ENCODE peak calls at places on chromosomes 7 and 10, in ten cellular contexts. W is lower leg skin, Z is A549, A is transverse colon, M is right lobe of liver, S is NB4, E is gastrocnemius medialis, Q is erythroblast, D is breast epithelium, R is body of pancreas. C is an unnamed sample.

GRCh38 chr7:81845628-81846259 is 75.9 kb upstream of the HGF start:
- DNase-seq in M (no peak), A (no peak), E (no peak), D (no peak), Q (no peak), S (peak), Z (no peak), R (no peak), W (no peak), C (no peak)

GRCh38 chr7:89072094-89072493 is 276.6 kb upstream of the TEX47 start:
- DNase-seq in R (no peak), Q (no peak), A (no peak), D (no peak), E (no peak), S (no peak), W (no peak), Z (no peak), M (no peak), C (no peak)

GRCh38 chr7:138961159-138961558 is 20.0 kb downstream of the KIAA1549 start:
- DNase-seq in D (no peak), Z (no peak), S (no peak), A (peak), M (no peak), Q (no peak), R (peak), W (no peak), E (no peak), C (peak)

GRCh38 chr10:124035928-124036558 is 57.4 kb downstream of the CHST15 start:
- DNase-seq in Z (no peak), M (peak), E (peak), A (peak), R (peak), W (peak), S (peak), D (peak), Q (no peak), C (peak)

GRCh38 chr7:120947980-120948379 is 2.6 kb upstream of the ING3 start:
- DNase-seq in D (no peak), E (no peak), W (no peak), R (no peak), S (no peak), Z (no peak), Q (no peak), A (no peak), M (no peak), C (no peak)

GRCh38 chr10:58796242-58796641 is 283.6 kb downstream of the BICC1 start:
- DNase-seq in R (no peak), E (no peak), Z (no peak), S (no peak), A (no peak), W (no peak), M (no peak), D (no peak), Q (no peak), C (peak)

GRCh38 chr10:75643405-75643804 is 212.0 kb downstream of the LRMDA start:
- DNase-seq in W (no peak), D (no peak), Z (no peak), E (no peak), S (no peak), M (no peak), Q (no peak), A (no peak), R (no peak), C (no peak)

GRCh38 chr7:16648551-16648950 is 2.6 kb downstream of the BZW2 start:
- DNase-seq in Z (no peak), A (no peak), D (no peak), R (no peak), S (no peak), W (no peak), E (no peak), Q (no peak), M (no peak), C (no peak)

GRCh38 chr10:110209926-110210662 is 2.7 kb downstream of the MXI1 start:
- DNase-seq in S (peak), Z (peak), D (no peak), A (peak), R (peak), Q (peak), E (peak), W (peak), M (peak), C (peak)

GRCh38 chr7:1041471-1042160 is 2.7 kb upstream of the GPR146 start:
- DNase-seq in W (no peak), Q (peak), Z (no peak), S (no peak), E (no peak), D (no peak), M (no peak), R (no peak), A (no peak), C (no peak)

GRCh38 chr7:100407285-100408180 is 21.0 kb downstream of the ZCWPW1 start:
- DNase-seq in W (no peak), M (no peak), E (no peak), R (peak), Q (peak), D (no peak), A (no peak), Z (peak), S (peak), C (peak)

GRCh38 chr7:46854958-46855473 is 726.9 kb downstream of the TNS3 start:
- DNase-seq in W (no peak), D (no peak), Q (no peak), Z (no peak), R (no peak), S (no peak), E (no peak), A (no peak), M (no peak), C (no peak)

GRCh38 chr7:137399827-137400823 is 56.6 kb upstream of the PTN start:
- DNase-seq in S (no peak), Z (no peak), A (no peak), D (no peak), E (no peak), W (no peak), R (no peak), Q (no peak), M (no peak), C (no peak)

GRCh38 chr7:87218941-87219544 is 489 bp downstream of the TMEM243 start:
- DNase-seq in Z (peak), W (peak), A (peak), Q (no peak), M (peak), D (peak), S (peak), R (peak), E (peak), C (peak)

GRCh38 chr10:93403741-93404354 is 78.3 kb downstream of the MYOF start:
- DNase-seq in W (no peak), D (no peak), A (no peak), E (no peak), S (no peak), Z (no peak), Q (no peak), M (no peak), R (no peak), C (no peak)

GRCh38 chr10:118800920-118801319 is 46.1 kb upstream of the CACUL1 start:
- DNase-seq in D (peak), W (peak), S (peak), M (no peak), Z (no peak), Q (no peak), A (peak), R (peak), E (no peak), C (peak)

GRCh38 chr10:58820862-58821559 is 308.3 kb downstream of the BICC1 start:
- DNase-seq in M (no peak), Q (no peak), A (no peak), D (no peak), E (no peak), W (no peak), R (no peak), Z (no peak), S (no peak), C (no peak)

GRCh38 chr7:138871065-138871464 is 73.1 kb upstream of the ATP6V0A4 start:
- DNase-seq in W (no peak), E (no peak), Z (no peak), D (no peak), R (no peak), A (no peak), S (no peak), M (no peak), Q (no peak), C (no peak)

GRCh38 chr7:115249080-115249479 is 327.2 kb downstream of the MDFIC start:
- DNase-seq in R (no peak), D (no peak), Q (no peak), E (no peak), M (no peak), S (no peak), W (no peak), A (no peak), Z (no peak), C (no peak)

GRCh38 chr7:98922392-98923107 is 44.2 kb downstream of the TRRAP start:
- DNase-seq in A (no peak), M (peak), E (peak), D (peak), Z (no peak), W (no peak), R (peak), S (no peak), Q (peak), C (no peak)

GRCh38 chr7:72446566-72447462 is 34.7 kb upstream of the CALN1 start:
- DNase-seq in S (no peak), A (no peak), Z (no peak), R (no peak), D (no peak), W (no peak), M (no peak), E (no peak), Q (no peak), C (no peak)

GRCh38 chr10:6114299-6114698 is 25.5 kb downstream of the RBM17 start:
- DNase-seq in W (no peak), Z (no peak), R (no peak), A (no peak), D (no peak), S (no peak), Q (no peak), M (no peak), E (no peak), C (no peak)

GRCh38 chr10:104267721-104268690 is 978 bp upstream of the GSTO2 start:
- DNase-seq in E (no peak), W (no peak), S (peak), M (no peak), R (no peak), D (no peak), Z (no peak), A (no peak), Q (peak), C (no peak)

GRCh38 chr10:104273291-104273690 is 4.3 kb downstream of the GSTO2 start:
- DNase-seq in Z (no peak), R (no peak), E (no peak), D (no peak), S (no peak), W (no peak), A (no peak), M (no peak), Q (no peak), C (no peak)

GRCh38 chr10:104264783-104265182 is 4.2 kb upstream of the GSTO2 start:
- DNase-seq in W (no peak), S (no peak), Q (no peak), A (no peak), D (no peak), R (no peak), E (no peak), M (no peak), Z (no peak), C (no peak)

GRCh38 chr10:104273899-104274575 is 5.1 kb downstream of the GSTO2 start:
- DNase-seq in M (no peak), E (no peak), A (no peak), W (no peak), S (no peak), Z (no peak), Q (peak), D (no peak), R (no peak), C (no peak)

GRCh38 chr10:104268691-104269645 is at the start of gene GSTO2:
- DNase-seq in E (peak), R (peak), M (peak), S (peak), W (peak), D (peak), Z (peak), Q (peak), A (peak), C (peak)
- TF ChIP-seq POLR2A in E (peak), R (peak), M (peak), S (peak), W (no peak), D (peak), Z (peak), Q (peak), A (peak), C (peak)

DNA sequence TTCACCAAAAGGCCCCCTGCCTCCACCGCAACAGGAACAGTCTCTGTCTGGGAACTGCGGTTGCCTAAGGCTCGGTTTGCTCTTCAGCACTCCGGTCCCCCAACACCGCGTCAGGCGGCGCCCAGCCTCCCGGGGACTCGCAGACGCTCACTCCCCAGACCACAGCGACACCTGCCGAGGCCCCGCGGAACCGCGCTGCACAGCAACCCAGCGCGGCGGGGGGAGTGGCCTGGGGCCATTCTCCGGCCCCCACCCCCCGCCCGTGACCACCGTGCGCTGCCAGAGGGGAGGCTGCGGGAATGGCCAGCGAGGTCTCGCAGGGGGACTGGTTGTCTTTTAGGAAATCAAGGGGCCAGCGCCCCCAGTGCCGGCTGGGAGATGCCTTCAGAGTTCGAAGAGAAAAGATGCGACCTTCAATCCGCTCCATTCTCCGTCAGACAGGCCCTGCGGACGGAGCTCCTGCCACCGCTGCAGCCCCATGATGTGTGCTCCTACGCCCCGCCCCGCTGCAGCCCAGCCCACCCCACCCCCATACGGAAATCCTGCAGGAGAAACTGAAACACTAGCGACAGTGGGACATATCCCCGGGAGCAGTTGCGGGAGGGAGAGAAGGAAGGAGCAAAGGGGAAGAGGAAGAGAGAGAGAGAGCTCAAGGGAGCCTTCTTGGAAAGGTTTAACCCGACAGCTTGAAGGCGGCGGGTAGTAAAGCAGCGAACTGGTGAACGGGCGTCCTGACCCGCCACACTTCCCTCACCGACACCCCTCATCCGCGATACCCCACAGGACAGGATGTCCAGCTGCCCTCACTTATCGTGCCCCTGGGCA is 137.4 kb upstream of the CDCA7L start:
- DNase-seq in D (peak), S (peak), W (peak), M (peak), A (peak), Q (peak), E (peak), R (peak), Z (peak), C (peak)
- TF ChIP-seq POLR2A in D (no peak), S (no peak), W (no peak), M (peak), A (peak), Q (no peak), E (no peak), R (peak), Z (no peak), C (no peak)

GRCh38 chr10:79038104-79038840 is 30.5 kb upstream of the ZMIZ1 start:
- DNase-seq in Z (no peak), R (no peak), S (no peak), A (no peak), Q (no peak), E (no peak), W (no peak), M (no peak), D (no peak), C (no peak)
- TF ChIP-seq POLR2A in Z (no peak), R (no peak), S (no peak), A (no peak), Q (no peak), E (no peak), W (no peak), M (no peak), D (no peak), C (no peak)

DNA sequence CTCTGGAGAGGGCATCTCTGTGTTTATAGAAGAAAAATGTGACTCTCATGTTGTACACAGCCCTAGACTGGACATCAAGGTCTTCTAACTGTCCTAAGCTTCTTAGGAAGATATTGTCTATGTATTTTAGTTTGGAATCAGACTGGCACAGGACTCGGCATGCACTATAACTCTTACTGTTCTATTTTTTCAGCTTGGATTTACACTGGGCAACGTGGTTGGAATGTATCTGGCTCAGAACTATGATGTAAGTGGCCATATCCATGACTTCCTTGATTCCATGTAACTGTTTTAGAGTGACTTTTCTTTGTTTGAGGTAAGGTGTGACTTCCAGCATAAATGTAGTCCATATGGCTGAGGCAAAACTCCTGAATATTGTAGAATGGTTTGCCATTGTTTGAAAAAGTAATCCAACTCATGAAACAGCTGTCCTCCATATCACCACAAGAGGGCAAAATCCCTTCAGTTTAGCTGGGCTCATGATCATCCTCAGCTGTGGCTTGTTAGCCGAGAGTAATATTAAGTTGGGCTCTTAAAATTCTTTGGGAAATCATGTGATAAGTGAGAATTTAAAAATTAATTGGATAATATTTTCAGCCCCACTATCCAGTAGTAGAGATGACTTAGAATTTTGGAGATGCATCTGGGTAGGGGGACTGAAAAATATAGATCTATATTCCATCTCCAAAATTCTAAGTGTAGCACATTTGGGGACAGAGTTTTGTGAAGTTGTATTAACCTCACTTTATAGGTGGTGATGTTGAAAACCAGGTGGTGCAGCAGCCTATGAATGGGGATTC is 10.4 kb downstream of the STMP1 start:
- DNase-seq in S (peak), M (no peak), Z (peak), D (no peak), E (no peak), W (peak), Q (peak), R (peak), A (no peak), C (peak)
- TF ChIP-seq POLR2A in S (no peak), M (no peak), Z (no peak), D (no peak), E (no peak), W (no peak), Q (no peak), R (no peak), A (no peak), C (no peak)

GRCh38 chr10:71734797-71735196 is 15.2 kb upstream of the C10orf105 start:
- DNase-seq in D (no peak), Z (no peak), R (no peak), M (no peak), E (no peak), S (no peak), A (no peak), Q (no peak), W (no peak), C (no peak)
- TF ChIP-seq POLR2A in D (no peak), Z (no peak), R (no peak), M (no peak), E (no peak), S (no peak), A (no peak), Q (no peak), W (no peak), C (no peak)

GRCh38 chr7:101633516-101633915 is 4.4 kb upstream of the MYL10 start:
- DNase-seq in Q (no peak), D (no peak), E (peak), W (no peak), S (no peak), R (no peak), M (no peak), A (no peak), Z (no peak), C (peak)
- TF ChIP-seq POLR2A in Q (no peak), D (no peak), E (no peak), W (no peak), S (no peak), R (no peak), M (no peak), A (no peak), Z (no peak), C (no peak)

GRCh38 chr7:156966387-156966786 is 16.9 kb downstream of the NOM1 start:
- DNase-seq in E (no peak), R (no peak), Q (no peak), A (no peak), Z (no peak), D (no peak), S (no peak), M (no peak), W (no peak), C (no peak)
- TF ChIP-seq POLR2A in E (no peak), R (no peak), Q (no peak), A (no peak), Z (no peak), D (no peak), S (no peak), M (no peak), W (no peak), C (no peak)

GRCh38 chr7:134316539-134317344 is at the start of gene SLC35B4:
- DNase-seq in Z (peak), S (peak), D (peak), M (peak), E (peak), Q (peak), W (peak), R (peak), A (peak), C (peak)
- TF ChIP-seq POLR2A in Z (peak), S (peak), D (no peak), M (peak), E (peak), Q (peak), W (no peak), R (no peak), A (peak), C (peak)

DNA sequence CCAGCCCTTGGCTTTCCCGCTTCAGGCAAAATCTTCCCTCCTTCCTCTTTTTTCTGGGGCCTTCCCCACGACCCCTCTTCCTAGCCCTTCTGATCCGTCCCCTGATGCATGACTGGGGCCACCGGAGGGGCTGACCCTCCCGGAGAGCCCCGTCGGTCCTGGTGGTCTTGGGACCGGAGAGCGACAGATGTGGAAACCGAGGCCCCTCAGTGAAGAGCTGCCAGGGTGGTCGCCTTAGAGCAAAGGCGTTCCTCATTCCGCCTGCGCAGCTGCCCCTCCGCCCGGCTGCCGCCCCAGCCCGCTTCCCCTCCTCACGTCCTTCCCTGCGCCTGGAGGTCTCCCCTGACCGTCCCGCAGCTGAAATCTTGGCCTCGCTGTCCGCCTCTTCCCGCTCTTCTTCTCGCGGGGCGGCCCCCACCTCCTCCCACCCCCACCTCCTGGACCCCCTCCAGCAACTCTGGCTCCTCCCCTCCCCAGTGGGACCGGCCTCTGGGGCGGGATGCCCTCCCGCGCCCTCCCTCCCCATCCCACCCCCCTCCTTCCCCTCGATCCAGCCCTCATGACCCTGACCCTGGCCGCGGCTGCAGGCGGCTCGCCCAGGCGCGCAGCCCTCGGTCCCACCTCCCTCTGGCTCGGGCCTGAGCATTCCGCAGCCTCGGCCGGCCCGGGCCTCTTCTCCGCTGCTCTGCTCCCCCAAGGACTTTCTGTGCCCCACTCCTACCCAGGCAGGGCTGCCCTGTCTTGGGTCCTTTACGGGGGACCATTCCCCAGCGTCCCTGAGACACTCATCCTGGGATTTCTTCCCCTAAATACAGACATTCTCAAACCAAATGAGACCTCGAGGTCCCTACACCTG is at the start of gene RARRES2:
- DNase-seq in D (no peak), E (no peak), Z (no peak), A (peak), W (no peak), S (no peak), R (peak), M (peak), Q (no peak), C (peak)
- TF ChIP-seq POLR2A in D (no peak), E (no peak), Z (no peak), A (no peak), W (no peak), S (no peak), R (no peak), M (no peak), Q (no peak), C (no peak)